ENCODE peak calls at places on chromosomes 1 and 21, in seven cellular contexts. E, N, Z, Q, Y, A and M are unnamed samples.

GRCh38 chr1:240092301-240093119 is 827 bp downstream of the FMN2 start:
- DNase-seq in N (no peak), Q (no peak), A (peak), E (no peak), Z (no peak), Y (no peak), M (peak)

GRCh38 chr21:21010698-21011097 is 12.5 kb downstream of the NCAM2 start:
- DNase-seq in E (no peak), N (no peak), Y (no peak), Z (no peak), A (no peak), Q (no peak), M (no peak)

GRCh38 chr1:201501812-201502510 is 5.0 kb downstream of the CSRP1 start:
- DNase-seq in Q (no peak), Y (no peak), E (no peak), Z (no peak), A (no peak), N (no peak), M (peak)

GRCh38 chr21:44930543-44930981 is 9.3 kb upstream of the SLX9 start:
- DNase-seq in N (no peak), A (no peak), E (no peak), Q (no peak), Z (no peak), Y (no peak), M (no peak)

GRCh38 chr21:26966978-26967913 is at the start of gene ADAMTS5:
- DNase-seq in E (no peak), Q (no peak), A (peak), N (no peak), Z (no peak), Y (no peak), M (peak)

GRCh38 chr1:64527191-64527590 is 57.3 kb downstream of the CACHD1 start:
- DNase-seq in N (no peak), E (no peak), A (no peak), Y (no peak), Z (no peak), Q (no peak), M (no peak)

GRCh38 chr1:11653101-11653601 is 1.1 kb downstream of the FBXO2 start:
- DNase-seq in Y (no peak), Z (peak), Q (no peak), A (no peak), E (peak), N (peak), M (no peak)

GRCh38 chr1:52916241-52916975 is 5.1 kb downstream of the ECHDC2 start:
- DNase-seq in E (no peak), N (no peak), Z (no peak), A (no peak), Y (no peak), Q (no peak), M (no peak)

GRCh38 chr1:225709101-225709500 is 56.2 kb upstream of the ENAH start:
- DNase-seq in Q (no peak), Z (peak), Y (no peak), E (no peak), N (no peak), A (no peak), M (peak)

GRCh38 chr1:17185485-17185860 is 19.5 kb upstream of the PADI1 start:
- DNase-seq in Q (no peak), N (no peak), Z (no peak), A (no peak), Y (no peak), E (no peak), M (no peak)

GRCh38 chr21:37907076-37907475 is 9.2 kb downstream of the KCNJ6 start:
- DNase-seq in Z (no peak), Q (no peak), Y (no peak), E (no peak), A (no peak), N (no peak), M (no peak)

GRCh38 chr1:26541816-26542711 is 12.5 kb downstream of the RPS6KA1 start:
- DNase-seq in E (peak), Z (peak), A (peak), Y (peak), N (no peak), Q (no peak), M (no peak)

GRCh38 chr1:74395492-74395891 is 116.9 kb downstream of the LRRC53 start:
- DNase-seq in N (no peak), Z (no peak), Q (no peak), Y (no peak), A (no peak), E (no peak), M (no peak)

GRCh38 chr1:202967684-202968281 is 726 bp upstream of the CYB5R1 start:
- DNase-seq in E (peak), N (no peak), Y (no peak), Q (no peak), Z (no peak), A (peak), M (no peak)

GRCh38 chr1:202968351-202968750 is 1.3 kb upstream of the CYB5R1 start:
- DNase-seq in E (no peak), Y (no peak), N (no peak), A (no peak), Q (no peak), Z (no peak), M (no peak)

GRCh38 chr1:202966006-202966904 is 802 bp downstream of the CYB5R1 start:
- DNase-seq in A (no peak), Y (no peak), E (no peak), Q (no peak), N (no peak), Z (no peak), M (no peak)

GRCh38 chr1:202964755-202965440 is 2.2 kb downstream of the CYB5R1 start:
- DNase-seq in Z (no peak), Q (no peak), N (no peak), A (no peak), E (no peak), Y (no peak), M (no peak)

DNA sequence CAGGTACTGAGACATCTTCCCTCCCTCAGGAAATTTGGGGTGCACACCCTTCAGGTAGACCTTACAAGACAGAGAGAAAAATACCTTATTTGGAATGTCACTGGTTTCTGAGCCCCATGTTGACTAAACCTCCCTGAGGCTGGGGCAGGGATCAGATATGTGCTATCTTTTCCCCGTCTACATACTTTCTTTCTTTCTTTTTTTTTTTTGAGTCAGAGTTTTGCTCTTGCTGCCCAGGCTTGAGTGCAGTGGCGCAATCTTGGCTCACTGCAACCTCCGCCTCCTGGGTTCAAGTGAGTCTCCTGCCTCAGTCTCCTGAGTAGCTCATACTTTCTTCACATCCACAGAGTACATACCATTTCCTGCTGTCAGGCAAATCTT is 1.6 kb downstream of the CYB5R1 start:
- DNase-seq in Y (no peak), Q (no peak), Z (no peak), A (no peak), E (no peak), N (no peak), M (no peak)
- TF ChIP-seq JUND in Y (no peak), Q (no peak), Z (no peak), A (no peak), E (no peak), N (no peak), M (no peak)

DNA sequence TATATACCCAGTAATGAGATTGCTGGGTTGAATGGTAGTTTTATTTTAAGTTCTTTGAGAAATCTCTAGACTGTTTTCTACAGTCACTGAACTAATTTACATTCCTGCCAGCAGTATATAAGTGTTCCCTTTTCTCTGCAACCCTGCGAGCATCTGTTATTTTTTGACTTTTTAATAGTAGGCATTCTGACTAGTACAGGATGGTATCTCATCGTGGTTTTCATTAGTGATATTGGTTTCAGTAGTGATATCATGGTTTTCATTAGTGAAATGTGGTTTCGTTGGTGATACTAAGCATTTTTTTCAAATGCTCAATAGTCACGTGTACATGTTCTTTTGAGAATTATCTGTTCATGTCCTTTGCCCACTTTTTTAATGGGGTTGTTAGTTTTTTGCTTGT is 316.8 kb downstream of the PTBP2 start:
- DNase-seq in Z (no peak), Q (no peak), N (no peak), A (no peak), Y (no peak), E (no peak), M (no peak)
- TF ChIP-seq JUND in Z (no peak), Q (no peak), N (no peak), A (no peak), Y (no peak), E (no peak), M (no peak)

GRCh38 chr1:82390627-82391026 is 589.9 kb downstream of the ADGRL2 start:
- DNase-seq in Q (no peak), A (no peak), Z (no peak), E (no peak), N (no peak), Y (no peak), M (no peak)

GRCh38 chr1:82386365-82387069 is 585.8 kb downstream of the ADGRL2 start:
- DNase-seq in Y (no peak), E (no peak), Z (no peak), N (no peak), Q (no peak), A (no peak), M (no peak)

GRCh38 chr1:82387070-82387366 is 586.3 kb downstream of the ADGRL2 start:
- DNase-seq in Q (no peak), Z (no peak), A (no peak), N (no peak), E (no peak), Y (no peak), M (no peak)

GRCh38 chr1:82391712-82392111 is 591.0 kb downstream of the ADGRL2 start:
- DNase-seq in Q (no peak), Y (no peak), E (no peak), A (no peak), Z (no peak), N (no peak), M (no peak)

DNA sequence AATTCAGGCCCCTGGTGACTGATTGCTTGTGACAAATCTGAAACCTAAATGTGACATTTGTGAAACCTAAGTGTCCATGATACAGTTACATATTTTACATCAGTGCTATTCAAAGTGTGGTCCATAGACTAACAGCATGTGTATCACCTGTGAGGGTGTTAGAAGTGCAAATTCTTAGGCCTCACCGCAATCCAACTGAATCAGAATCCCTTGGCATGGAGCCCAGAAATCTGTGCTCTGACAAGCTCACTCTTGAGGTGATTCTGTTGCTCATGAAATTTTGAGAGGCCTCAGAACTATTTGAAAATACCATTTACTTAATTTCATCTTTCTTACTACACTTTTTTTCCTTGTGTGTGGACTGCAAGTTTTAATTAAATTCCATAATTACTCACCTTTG is 587.9 kb downstream of the ADGRL2 start:
- DNase-seq in Z (no peak), Y (no peak), N (no peak), Q (no peak), E (no peak), A (no peak), M (peak)
- TF ChIP-seq JUND in Z (no peak), Y (no peak), N (no peak), Q (no peak), E (no peak), A (no peak), M (no peak)

GRCh38 chr21:39373634-39374033 is 24.7 kb upstream of the HMGN1 start:
- DNase-seq in Z (peak), Q (no peak), Y (no peak), E (peak), N (no peak), A (peak), M (peak)
- TF ChIP-seq JUND in Z (no peak), Q (no peak), Y (no peak), E (no peak), N (no peak), A (no peak), M (no peak)

GRCh38 chr1:6461538-6462411 is 4.2 kb downstream of the TNFRSF25 start:
- DNase-seq in N (no peak), Y (no peak), A (no peak), E (no peak), Z (no peak), Q (no peak), M (no peak)

GRCh38 chr1:6459850-6460265 is 6.1 kb downstream of the TNFRSF25 start:
- DNase-seq in N (no peak), A (no peak), Q (no peak), E (no peak), Y (no peak), Z (no peak), M (no peak)

GRCh38 chr1:6461237-6461530 is 4.8 kb downstream of the TNFRSF25 start:
- DNase-seq in Z (no peak), Y (no peak), N (no peak), A (no peak), E (no peak), Q (no peak), M (no peak)

GRCh38 chr1:6462412-6463119 is 3.4 kb downstream of the TNFRSF25 start:
- DNase-seq in Y (no peak), Q (no peak), Z (no peak), A (no peak), E (peak), N (no peak), M (peak)

DNA sequence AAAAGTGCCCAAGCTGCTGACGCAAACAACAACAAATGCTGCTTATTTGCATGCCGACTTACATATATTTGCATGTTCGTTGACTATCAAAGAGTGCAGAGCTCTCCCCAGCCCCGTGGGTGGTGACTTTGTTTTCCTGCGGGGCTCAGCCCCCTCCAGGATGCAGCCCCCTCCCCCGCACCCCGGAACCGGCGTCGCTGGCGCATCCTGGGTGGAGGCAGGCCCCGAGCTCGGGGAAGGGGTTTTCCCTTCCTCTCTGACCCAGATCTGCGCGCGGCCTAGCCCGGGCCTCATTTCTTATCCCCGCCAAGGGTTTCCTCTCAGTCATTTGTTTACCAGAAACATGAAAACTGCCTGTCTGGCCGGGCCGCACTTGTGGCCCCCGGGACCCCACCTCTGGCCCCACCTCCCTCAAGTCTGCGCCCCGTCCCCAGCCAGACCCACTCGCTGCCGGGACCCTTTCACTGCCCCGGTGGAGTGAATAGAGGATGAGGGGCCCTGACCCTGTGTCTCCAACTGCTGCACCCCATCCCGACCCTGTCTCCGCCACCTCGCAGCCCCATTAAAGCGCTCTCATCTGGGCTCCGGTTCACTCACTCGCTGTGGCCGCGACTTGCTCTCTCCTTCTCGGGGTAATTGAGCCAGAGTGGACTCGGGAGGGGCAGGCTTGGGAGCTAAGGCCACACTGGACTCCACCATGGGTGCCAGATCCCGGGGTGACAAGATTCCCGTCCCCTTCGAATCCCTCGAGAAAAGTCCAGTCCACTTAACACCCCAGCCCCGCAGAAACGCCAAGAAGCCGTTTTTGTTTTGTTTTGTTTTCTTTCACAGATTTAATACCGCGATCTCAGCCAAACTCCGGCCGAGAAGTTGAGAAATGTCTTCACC is 5.4 kb downstream of the TNFRSF25 start:
- DNase-seq in Q (no peak), A (no peak), Y (no peak), N (no peak), E (no peak), Z (no peak), M (no peak)
- TF ChIP-seq JUND in Q (no peak), A (no peak), Y (no peak), N (no peak), E (no peak), Z (no peak), M (no peak)

DNA sequence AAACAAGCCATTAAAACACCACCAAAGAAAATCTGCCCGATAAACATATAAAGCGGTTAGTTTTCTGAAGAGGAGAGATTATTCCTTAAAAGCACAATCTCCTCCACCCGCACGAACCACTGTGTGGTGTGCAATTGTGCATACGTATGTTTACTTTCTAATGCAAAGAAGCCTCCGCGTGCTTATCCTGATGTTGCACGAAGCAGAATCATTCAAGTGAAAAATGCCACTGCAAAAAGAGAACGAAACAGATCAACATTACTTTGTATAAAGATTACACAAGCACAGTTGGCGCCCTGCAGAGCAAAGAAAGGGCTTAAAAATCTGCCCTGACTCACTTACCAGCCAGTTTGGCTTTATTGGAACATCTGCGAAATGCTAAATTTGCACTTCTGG is 166.8 kb downstream of the ZNF281 start:
- DNase-seq in Y (no peak), Q (no peak), E (no peak), Z (no peak), A (no peak), N (no peak), M (no peak)
- TF ChIP-seq JUND in Y (no peak), Q (no peak), E (no peak), Z (no peak), A (no peak), N (no peak), M (no peak)

DNA sequence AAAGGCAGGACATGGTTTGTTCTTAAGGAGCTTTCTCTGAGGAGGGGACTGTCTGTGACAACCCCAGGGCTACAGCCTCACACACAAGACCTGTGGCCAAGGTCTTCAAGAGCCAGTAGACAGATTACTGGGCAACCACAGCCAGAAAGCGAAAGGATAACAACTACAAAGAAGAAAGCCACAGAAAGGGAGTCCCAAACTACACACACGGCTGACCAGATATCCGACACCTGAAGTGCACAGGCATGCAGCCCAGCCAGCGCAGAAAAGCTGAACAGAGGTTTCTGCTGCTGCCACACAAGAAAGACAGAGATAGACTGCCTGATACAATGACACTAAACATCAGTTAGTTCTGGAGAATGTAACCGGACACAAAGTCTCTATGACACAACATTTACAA is 21.4 kb upstream of the NADK start:
- DNase-seq in E (no peak), N (no peak), Z (no peak), Y (peak), A (no peak), Q (no peak), M (no peak)
- TF ChIP-seq JUND in E (no peak), N (no peak), Z (no peak), Y (no peak), A (no peak), Q (no peak), M (no peak)

GRCh38 chr1:243487649-243488227 is 231.9 kb downstream of the SDCCAG8 start:
- DNase-seq in E (peak), Z (no peak), Q (no peak), Y (no peak), A (no peak), N (peak), M (no peak)

GRCh38 chr1:243487036-243487648 is 231.3 kb downstream of the SDCCAG8 start:
- DNase-seq in E (no peak), N (no peak), Z (no peak), Y (no peak), Q (no peak), A (no peak), M (no peak)

GRCh38 chr1:243489164-243489527 is 233.3 kb downstream of the SDCCAG8 start:
- DNase-seq in Q (no peak), Y (no peak), E (no peak), N (no peak), A (no peak), Z (no peak), M (no peak)

GRCh38 chr1:243489681-243490080 is 233.8 kb downstream of the SDCCAG8 start:
- DNase-seq in Z (no peak), A (no peak), N (no peak), E (no peak), Q (no peak), Y (no peak), M (no peak)

GRCh38 chr1:243488459-243489163 is 232.8 kb downstream of the SDCCAG8 start:
- DNase-seq in A (no peak), Q (no peak), N (no peak), Y (no peak), Z (no peak), E (no peak), M (no peak)
- TF ChIP-seq JUND in A (no peak), Q (no peak), N (no peak), Y (no peak), Z (no peak), E (no peak), M (no peak)

DNA sequence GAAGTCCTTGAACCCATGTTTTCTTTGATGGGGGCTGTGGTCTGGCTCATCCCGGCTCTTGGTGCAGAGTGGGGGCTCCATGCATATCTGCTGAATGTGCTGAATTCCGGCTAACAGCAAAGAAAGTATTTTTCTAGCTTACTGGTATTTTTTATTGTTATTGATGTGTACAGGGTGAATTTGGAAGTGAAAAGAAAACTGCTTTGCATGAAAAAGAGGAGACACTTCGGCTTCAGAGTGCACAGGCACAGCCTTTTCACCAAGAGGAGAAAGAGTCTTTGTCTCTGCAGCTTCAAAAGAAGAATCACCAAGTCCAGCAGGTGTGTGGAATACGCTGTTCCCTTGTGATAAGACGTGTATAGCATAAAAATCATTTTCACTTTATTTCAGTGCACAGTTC is 57.6 kb downstream of the PCNT start:
- DNase-seq in Y (no peak), N (no peak), Q (no peak), E (no peak), A (no peak), Z (no peak), M (no peak)
- TF ChIP-seq JUND in Y (no peak), N (no peak), Q (no peak), E (no peak), A (no peak), Z (no peak), M (no peak)